ENCODE peak calls at places on chromosome 19, in eight cellular contexts. One of them, this sample, is unnamed. For H3K4me1, the result is how much of the 10 kb centered on the place peaks cover.

GRCh38 chr19:10752237-10752912 is 34.5 kb downstream of the DNM2 start:
- DNase-seq in GM23248: no peak
- DNase-seq in OCI-LY7: no peak
- DNase-seq in hepatocyte: no peak
- DNase-seq in HCT116: no peak
- DNase-seq in neural progenitor cell: no peak
- DNase-seq in GM23338: no peak
- DNase-seq in SK-N-SH: no peak
- DNase-seq in this sample: no peak

GRCh38 chr19:51002542-51003311 is 1.3 kb upstream of the KLK8 start:
- DNase-seq in GM23248: peak
- DNase-seq in OCI-LY7: peak
- DNase-seq in hepatocyte: peak
- DNase-seq in HCT116: peak
- DNase-seq in neural progenitor cell: peak
- DNase-seq in GM23338: peak
- DNase-seq in SK-N-SH: peak
- DNase-seq in this sample: peak

GRCh38 chr19:50046649-50047503 is 21.1 kb downstream of the ZNF473 start:
- DNase-seq in GM23248: peak
- DNase-seq in OCI-LY7: peak
- DNase-seq in hepatocyte: no peak
- DNase-seq in HCT116: peak
- DNase-seq in neural progenitor cell: no peak
- DNase-seq in GM23338: peak
- DNase-seq in SK-N-SH: peak
- DNase-seq in this sample: peak

GRCh38 chr19:43731854-43732253 is 16.0 kb downstream of the IRGC start:
- DNase-seq in GM23248: no peak
- DNase-seq in OCI-LY7: no peak
- DNase-seq in hepatocyte: no peak
- DNase-seq in HCT116: no peak
- DNase-seq in neural progenitor cell: no peak
- DNase-seq in GM23338: no peak
- DNase-seq in SK-N-SH: no peak
- DNase-seq in this sample: no peak

GRCh38 chr19:35114656-35115537 is 726 bp upstream of the FXYD3 start:
- DNase-seq in GM23248: peak
- DNase-seq in OCI-LY7: peak
- DNase-seq in hepatocyte: peak
- DNase-seq in HCT116: peak
- DNase-seq in neural progenitor cell: peak
- DNase-seq in GM23338: peak
- DNase-seq in SK-N-SH: peak
- DNase-seq in this sample: peak

GRCh38 chr19:35013820-35014754 is 14.0 kb downstream of the GRAMD1A start:
- DNase-seq in GM23248: no peak
- DNase-seq in OCI-LY7: no peak
- DNase-seq in hepatocyte: peak
- DNase-seq in HCT116: no peak
- DNase-seq in neural progenitor cell: no peak
- DNase-seq in GM23338: no peak
- DNase-seq in SK-N-SH: peak
- DNase-seq in this sample: no peak

GRCh38 chr19:58466760-58467589 is at the start of gene ZNF324:
- DNase-seq in GM23248: peak
- DNase-seq in OCI-LY7: peak
- DNase-seq in hepatocyte: peak
- DNase-seq in HCT116: peak
- DNase-seq in neural progenitor cell: peak
- DNase-seq in GM23338: peak
- DNase-seq in SK-N-SH: peak
- DNase-seq in this sample: peak

GRCh38 chr19:2992958-2993357 is 15.6 kb downstream of the TLE6 start:
- DNase-seq in GM23248: no peak
- DNase-seq in OCI-LY7: no peak
- DNase-seq in hepatocyte: no peak
- DNase-seq in HCT116: no peak
- DNase-seq in neural progenitor cell: peak
- DNase-seq in GM23338: no peak
- DNase-seq in SK-N-SH: no peak
- DNase-seq in this sample: no peak

GRCh38 chr19:48351341-48351752 is 12.4 kb downstream of the TMEM143 start:
- DNase-seq in GM23248: peak
- DNase-seq in OCI-LY7: peak
- DNase-seq in hepatocyte: peak
- DNase-seq in HCT116: no peak
- DNase-seq in neural progenitor cell: peak
- DNase-seq in GM23338: peak
- DNase-seq in SK-N-SH: peak
- DNase-seq in this sample: peak

GRCh38 chr19:50020481-50020880 is 4.7 kb downstream of the VRK3 start:
- DNase-seq in GM23248: no peak
- DNase-seq in OCI-LY7: no peak
- DNase-seq in hepatocyte: no peak
- DNase-seq in HCT116: no peak
- DNase-seq in neural progenitor cell: no peak
- DNase-seq in GM23338: no peak
- DNase-seq in SK-N-SH: no peak
- DNase-seq in this sample: peak

GRCh38 chr19:20072936-20073335 is 4.9 kb upstream of the ZNF90 start:
- DNase-seq in GM23248: no peak
- DNase-seq in OCI-LY7: no peak
- DNase-seq in hepatocyte: no peak
- DNase-seq in HCT116: no peak
- DNase-seq in neural progenitor cell: no peak
- DNase-seq in GM23338: no peak
- DNase-seq in SK-N-SH: no peak
- DNase-seq in this sample: no peak

GRCh38 chr19:29665826-29666633 is 769 bp downstream of the PLEKHF1 start:
- DNase-seq in GM23248: peak
- DNase-seq in OCI-LY7: no peak
- DNase-seq in hepatocyte: peak
- DNase-seq in HCT116: no peak
- DNase-seq in neural progenitor cell: peak
- DNase-seq in GM23338: peak
- DNase-seq in SK-N-SH: peak
- DNase-seq in this sample: peak
- H3K4me1 ChIP-seq in GM23248: under half
- H3K4me1 ChIP-seq in OCI-LY7: under half
- H3K4me1 ChIP-seq in hepatocyte: under half
- H3K4me1 ChIP-seq in HCT116: half or more
- H3K4me1 ChIP-seq in neural progenitor cell: under half
- H3K4me1 ChIP-seq in GM23338: under half
- H3K4me1 ChIP-seq in SK-N-SH: under half
- H3K4me1 ChIP-seq in this sample: under half

DNA sequence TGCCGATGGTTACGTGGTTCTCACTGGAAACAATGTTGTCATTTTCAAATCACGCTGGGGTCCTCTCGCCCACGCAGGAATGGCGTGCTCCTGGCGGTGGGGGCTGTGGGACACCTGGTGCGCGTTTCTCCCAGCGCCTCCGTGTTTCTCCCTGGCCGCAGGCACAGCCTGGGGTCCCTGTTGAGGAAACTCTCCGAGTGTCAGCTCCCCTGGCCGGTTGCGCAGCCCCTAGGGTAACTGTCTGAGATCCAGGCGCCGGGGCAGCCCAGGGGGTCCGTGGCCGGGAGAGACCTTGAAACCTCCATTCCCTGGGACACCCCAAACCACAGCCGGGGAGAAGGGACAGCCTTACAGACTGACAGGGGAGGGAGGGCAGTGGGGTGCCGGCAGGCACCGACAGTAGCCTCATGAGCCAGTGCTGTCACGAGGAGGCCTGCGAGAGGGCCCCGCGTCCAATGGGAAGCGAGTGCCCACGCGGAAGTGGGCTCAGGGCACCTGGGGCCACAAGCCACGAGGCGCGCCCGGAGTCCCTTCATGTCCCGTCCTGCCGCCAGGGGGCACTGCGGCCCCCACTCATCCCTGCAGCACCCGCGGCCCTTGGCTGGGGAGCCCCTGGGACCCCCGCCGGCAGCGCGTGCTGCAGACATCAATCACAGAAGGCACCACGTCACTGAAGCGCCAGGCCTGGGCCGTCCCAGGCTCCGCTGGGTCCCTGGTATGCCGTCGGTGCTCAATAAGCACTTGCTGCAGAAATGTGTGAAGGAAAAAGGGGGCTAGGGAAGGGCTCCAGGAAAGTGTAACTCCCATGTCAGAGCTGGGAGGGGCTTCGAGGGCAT is 9.5 kb downstream of the ADAMTSL5 start:
- DNase-seq in GM23248: peak
- DNase-seq in OCI-LY7: peak
- DNase-seq in hepatocyte: peak
- DNase-seq in HCT116: no peak
- DNase-seq in neural progenitor cell: peak
- DNase-seq in GM23338: peak
- DNase-seq in SK-N-SH: peak
- DNase-seq in this sample: peak
- TF ChIP-seq EZH2phosphoT487 in GM23248: no peak
- TF ChIP-seq EZH2phosphoT487 in OCI-LY7: no peak
- TF ChIP-seq EZH2phosphoT487 in hepatocyte: no peak
- TF ChIP-seq EZH2phosphoT487 in HCT116: no peak
- TF ChIP-seq EZH2phosphoT487 in neural progenitor cell: no peak
- TF ChIP-seq EZH2phosphoT487 in GM23338: no peak
- TF ChIP-seq EZH2phosphoT487 in SK-N-SH: no peak
- TF ChIP-seq EZH2phosphoT487 in this sample: no peak

GRCh38 chr19:38715540-38715939 is 28.7 kb downstream of the CAPN12 start:
- DNase-seq in GM23248: no peak
- DNase-seq in OCI-LY7: no peak
- DNase-seq in hepatocyte: no peak
- DNase-seq in HCT116: no peak
- DNase-seq in neural progenitor cell: no peak
- DNase-seq in GM23338: no peak
- DNase-seq in SK-N-SH: no peak
- DNase-seq in this sample: no peak
- H3K4me1 ChIP-seq in GM23248: under half
- H3K4me1 ChIP-seq in OCI-LY7: under half
- H3K4me1 ChIP-seq in hepatocyte: under half
- H3K4me1 ChIP-seq in HCT116: under half
- H3K4me1 ChIP-seq in neural progenitor cell: under half
- H3K4me1 ChIP-seq in GM23338: under half
- H3K4me1 ChIP-seq in SK-N-SH: under half
- H3K4me1 ChIP-seq in this sample: under half

DNA sequence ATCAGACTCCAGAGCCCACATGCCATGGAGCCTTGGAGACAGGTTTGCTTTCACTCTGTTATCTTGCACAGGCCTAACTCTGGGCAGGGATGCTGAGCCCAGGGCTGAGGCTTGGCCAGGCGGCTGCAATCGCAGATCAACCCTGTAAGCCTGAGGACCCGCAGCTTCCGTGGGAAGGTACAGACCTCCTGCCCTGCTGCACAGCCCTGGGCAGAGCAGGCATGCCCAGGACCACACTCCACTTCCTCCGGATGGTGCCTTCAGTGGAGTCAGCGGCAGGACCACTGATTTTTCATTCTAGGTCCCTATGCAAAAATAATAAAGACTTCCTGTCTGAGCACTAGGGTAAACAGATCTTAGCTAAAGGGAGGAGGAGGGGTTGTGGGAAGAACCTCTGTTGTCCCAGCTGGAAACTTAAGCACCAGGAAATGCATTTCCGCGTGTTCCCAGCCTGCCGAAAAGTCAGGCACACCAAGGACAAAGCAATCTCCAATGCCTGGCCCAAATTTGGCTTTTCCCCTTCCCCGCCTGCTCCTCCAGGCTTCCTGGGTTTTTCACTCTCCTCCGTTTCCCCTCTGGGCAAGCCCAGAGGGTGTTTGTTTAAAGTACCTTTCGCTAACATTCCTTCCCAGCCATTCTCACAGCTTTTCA is 87.3 kb downstream of the KCTD15 start:
- DNase-seq in GM23248: no peak
- DNase-seq in OCI-LY7: no peak
- DNase-seq in hepatocyte: no peak
- DNase-seq in HCT116: no peak
- DNase-seq in neural progenitor cell: peak
- DNase-seq in GM23338: peak
- DNase-seq in SK-N-SH: peak
- DNase-seq in this sample: peak
- TF ChIP-seq EZH2phosphoT487 in GM23248: no peak
- TF ChIP-seq EZH2phosphoT487 in OCI-LY7: no peak
- TF ChIP-seq EZH2phosphoT487 in hepatocyte: no peak
- TF ChIP-seq EZH2phosphoT487 in HCT116: no peak
- TF ChIP-seq EZH2phosphoT487 in neural progenitor cell: no peak
- TF ChIP-seq EZH2phosphoT487 in GM23338: no peak
- TF ChIP-seq EZH2phosphoT487 in SK-N-SH: no peak
- TF ChIP-seq EZH2phosphoT487 in this sample: no peak

DNA sequence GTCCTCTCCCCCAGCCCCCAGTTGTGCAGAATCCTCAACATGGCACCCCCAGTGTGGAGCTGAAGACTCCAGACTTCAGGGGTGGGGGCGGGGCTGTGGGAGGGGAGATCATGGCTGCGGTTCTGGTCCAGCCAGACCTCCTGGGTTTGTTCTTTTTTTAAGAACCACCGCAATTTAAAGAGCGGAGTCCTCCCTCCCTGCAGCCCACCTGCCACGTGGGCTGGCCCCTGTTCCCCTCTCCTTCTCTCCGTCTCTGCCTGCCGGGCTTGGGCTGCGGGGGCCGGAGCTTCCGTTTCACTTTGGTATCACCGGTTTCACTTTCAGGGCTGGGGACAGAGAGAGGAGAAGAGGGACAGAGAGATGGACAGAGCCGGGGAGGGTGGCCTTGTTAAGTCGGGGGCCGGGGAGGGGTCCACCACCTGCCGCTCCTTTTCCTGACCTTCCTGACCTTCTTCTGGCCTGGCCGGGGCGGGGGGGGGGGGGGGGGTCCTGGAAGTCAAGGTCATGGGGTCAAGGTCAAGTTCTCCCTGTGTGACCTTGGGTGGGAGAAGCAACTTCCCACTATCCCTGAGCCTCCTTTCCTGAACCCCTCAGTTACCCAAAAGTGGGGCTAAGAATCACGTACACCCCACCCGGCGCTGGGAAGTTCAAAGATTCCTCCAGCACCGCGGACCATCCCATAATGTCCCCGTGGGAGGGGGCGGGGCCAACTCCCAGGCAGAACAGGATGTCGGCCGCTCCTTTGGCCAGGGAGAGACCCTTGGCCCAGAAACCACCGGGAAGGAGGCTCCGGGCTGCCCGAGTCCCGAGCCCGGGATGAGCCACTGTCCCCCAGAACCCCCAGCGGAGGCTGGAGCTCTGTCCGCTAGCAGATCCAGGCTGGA is 11.3 kb upstream of the ZBTB7A start:
- DNase-seq in GM23248: peak
- DNase-seq in OCI-LY7: peak
- DNase-seq in hepatocyte: peak
- DNase-seq in HCT116: no peak
- DNase-seq in neural progenitor cell: no peak
- DNase-seq in GM23338: peak
- DNase-seq in SK-N-SH: no peak
- DNase-seq in this sample: peak
- H3K4me1 ChIP-seq in GM23248: under half
- H3K4me1 ChIP-seq in OCI-LY7: under half
- H3K4me1 ChIP-seq in hepatocyte: under half
- H3K4me1 ChIP-seq in HCT116: under half
- H3K4me1 ChIP-seq in neural progenitor cell: under half
- H3K4me1 ChIP-seq in GM23338: under half
- H3K4me1 ChIP-seq in SK-N-SH: under half
- H3K4me1 ChIP-seq in this sample: under half

GRCh38 chr19:28296506-28296905 is 916.4 kb downstream of the UQCRFS1 start:
- DNase-seq in GM23248: peak
- DNase-seq in OCI-LY7: no peak
- DNase-seq in hepatocyte: no peak
- DNase-seq in HCT116: no peak
- DNase-seq in neural progenitor cell: no peak
- DNase-seq in GM23338: no peak
- DNase-seq in SK-N-SH: no peak
- DNase-seq in this sample: no peak
- TF ChIP-seq EZH2phosphoT487 in GM23248: peak
- TF ChIP-seq EZH2phosphoT487 in OCI-LY7: no peak
- TF ChIP-seq EZH2phosphoT487 in hepatocyte: no peak
- TF ChIP-seq EZH2phosphoT487 in HCT116: no peak
- TF ChIP-seq EZH2phosphoT487 in neural progenitor cell: no peak
- TF ChIP-seq EZH2phosphoT487 in GM23338: no peak
- TF ChIP-seq EZH2phosphoT487 in SK-N-SH: no peak
- TF ChIP-seq EZH2phosphoT487 in this sample: no peak

This sample was measured in PC-3.